ENCODE peak calls at places on chromosomes 2 and 18, in seven cellular contexts. One of them, this sample, is unnamed.

GRCh38 chr2:161246301-161246700 is 61.9 kb upstream of the PSMD14 start:
- DNase-seq in GM12878: no peak
- DNase-seq in HepG2: no peak
- DNase-seq in H1: no peak
- DNase-seq in K562: no peak
- DNase-seq in HCT116: no peak
- DNase-seq in SK-N-SH: no peak
- DNase-seq in this sample: no peak

GRCh38 chr2:241191101-241191500 is 2.6 kb downstream of the ANO7 start:
- DNase-seq in H1: no peak
- DNase-seq in HepG2: no peak
- DNase-seq in HCT116: no peak
- DNase-seq in GM12878: no peak
- DNase-seq in SK-N-SH: no peak
- DNase-seq in K562: peak; percentile 30
- DNase-seq in this sample: no peak

GRCh38 chr2:145755019-145755837 is 1235.3 kb upstream of the ZEB2 start:
- DNase-seq in H1: no peak
- DNase-seq in HepG2: peak; percentile 95
- DNase-seq in K562: no peak
- DNase-seq in HCT116: no peak
- DNase-seq in SK-N-SH: no peak
- DNase-seq in GM12878: no peak
- DNase-seq in this sample: no peak

GRCh38 chr2:124570872-124571271 is 545.8 kb downstream of the CNTNAP5 start:
- DNase-seq in GM12878: no peak
- DNase-seq in K562: no peak
- DNase-seq in HepG2: peak; percentile 92
- DNase-seq in HCT116: no peak
- DNase-seq in SK-N-SH: no peak
- DNase-seq in H1: no peak
- DNase-seq in this sample: no peak

GRCh38 chr2:64491426-64491825 is 32.7 kb upstream of the AFTPH start:
- DNase-seq in HCT116: no peak
- DNase-seq in GM12878: no peak
- DNase-seq in K562: no peak
- DNase-seq in SK-N-SH: no peak
- DNase-seq in H1: peak; percentile 35
- DNase-seq in HepG2: no peak
- DNase-seq in this sample: no peak

GRCh38 chr18:43893001-43893637 is 615.8 kb upstream of the SYT4 start:
- DNase-seq in GM12878: no peak
- DNase-seq in HepG2: no peak
- DNase-seq in K562: no peak
- DNase-seq in HCT116: no peak
- DNase-seq in H1: no peak
- DNase-seq in SK-N-SH: no peak
- DNase-seq in this sample: no peak

GRCh38 chr2:152228215-152228614 is 52.7 kb upstream of the STAM2 start:
- DNase-seq in HepG2: no peak
- DNase-seq in HCT116: no peak
- DNase-seq in K562: no peak
- DNase-seq in GM12878: no peak
- DNase-seq in SK-N-SH: no peak
- DNase-seq in H1: no peak
- DNase-seq in this sample: no peak

GRCh38 chr2:121565389-121566250 is 34.9 kb downstream of the RNU4ATAC start:
- DNase-seq in GM12878: no peak
- DNase-seq in HepG2: no peak
- DNase-seq in K562: no peak
- DNase-seq in H1: no peak
- DNase-seq in SK-N-SH: peak; percentile 20
- DNase-seq in HCT116: no peak
- DNase-seq in this sample: no peak

GRCh38 chr2:112674229-112674628 is 28.5 kb downstream of the SLC20A1 start:
- DNase-seq in HCT116: no peak
- DNase-seq in GM12878: no peak
- DNase-seq in H1: no peak
- DNase-seq in HepG2: no peak
- DNase-seq in K562: no peak
- DNase-seq in SK-N-SH: no peak
- DNase-seq in this sample: no peak

GRCh38 chr2:98518106-98518505 is 73.4 kb downstream of the INPP4A start:
- DNase-seq in SK-N-SH: peak; percentile 56
- DNase-seq in H1: no peak
- DNase-seq in HCT116: no peak
- DNase-seq in GM12878: no peak
- DNase-seq in K562: peak; percentile 64
- DNase-seq in HepG2: peak; percentile 55
- DNase-seq in this sample: no peak

GRCh38 chr2:113370030-113370429 is 67.5 kb upstream of the ZNG1B start:
- DNase-seq in H1: no peak
- DNase-seq in K562: no peak
- DNase-seq in HCT116: no peak
- DNase-seq in GM12878: no peak
- DNase-seq in HepG2: no peak
- DNase-seq in SK-N-SH: no peak
- DNase-seq in this sample: no peak

GRCh38 chr2:61928816-61929471 is 23.5 kb downstream of the COMMD1 start:
- DNase-seq in GM12878: no peak
- DNase-seq in K562: no peak
- DNase-seq in SK-N-SH: no peak
- DNase-seq in HepG2: peak; percentile 70
- DNase-seq in HCT116: no peak
- DNase-seq in H1: no peak
- DNase-seq in this sample: no peak

GRCh38 chr2:43174368-43175186 is 51.8 kb downstream of the ZFP36L2 start:
- DNase-seq in GM12878: peak; percentile 80
- DNase-seq in HCT116: no peak
- DNase-seq in K562: no peak
- DNase-seq in H1: no peak
- DNase-seq in HepG2: no peak
- DNase-seq in SK-N-SH: no peak
- DNase-seq in this sample: no peak

GRCh38 chr2:191109888-191110287 is 40.9 kb downstream of the STAT4 start:
- DNase-seq in K562: no peak
- DNase-seq in HCT116: no peak
- DNase-seq in GM12878: no peak
- DNase-seq in H1: no peak
- DNase-seq in SK-N-SH: no peak
- DNase-seq in HepG2: no peak
- DNase-seq in this sample: no peak

GRCh38 chr2:127101756-127102463 is 5.0 kb downstream of the BIN1 start:
- DNase-seq in SK-N-SH: peak; percentile 7
- DNase-seq in HCT116: no peak
- DNase-seq in HepG2: no peak
- DNase-seq in H1: no peak
- DNase-seq in GM12878: no peak
- DNase-seq in K562: no peak
- DNase-seq in this sample: no peak

GRCh38 chr2:11710210-11710609 is 36.2 kb upstream of the LPIN1 start:
- DNase-seq in GM12878: no peak
- DNase-seq in HCT116: no peak
- DNase-seq in SK-N-SH: no peak
- DNase-seq in HepG2: no peak
- DNase-seq in K562: no peak
- DNase-seq in H1: no peak
- DNase-seq in this sample: no peak

GRCh38 chr2:101446869-101447268 is 28.0 kb downstream of the RFX8 start:
- DNase-seq in K562: no peak
- DNase-seq in HepG2: no peak
- DNase-seq in SK-N-SH: no peak
- DNase-seq in GM12878: no peak
- DNase-seq in H1: no peak
- DNase-seq in HCT116: no peak
- DNase-seq in this sample: no peak

GRCh38 chr18:7566587-7567486 is at the start of gene PTPRM:
- DNase-seq in HepG2: peak; percentile 47
- DNase-seq in GM12878: no peak
- DNase-seq in SK-N-SH: peak; percentile 92
- DNase-seq in H1: peak; percentile 75
- DNase-seq in K562: peak; percentile 91
- DNase-seq in HCT116: peak; percentile 1
- DNase-seq in this sample: no peak

GRCh38 chr2:241052677-241053360 is 49.3 kb downstream of the MTERF4 start:
- DNase-seq in HCT116: no peak
- DNase-seq in SK-N-SH: no peak
- DNase-seq in HepG2: no peak
- DNase-seq in GM12878: no peak
- DNase-seq in K562: no peak
- DNase-seq in H1: peak; percentile 44
- DNase-seq in this sample: no peak

GRCh38 chr18:76212958-76213357 is 282.1 kb downstream of the ZNF516 start:
- DNase-seq in HCT116: no peak
- DNase-seq in HepG2: no peak
- DNase-seq in SK-N-SH: no peak
- DNase-seq in H1: no peak
- DNase-seq in GM12878: no peak
- DNase-seq in K562: no peak
- DNase-seq in this sample: no peak

GRCh38 chr2:203126971-203127370 is 111.8 kb upstream of the CYP20A1 start:
- DNase-seq in GM12878: no peak
- DNase-seq in H1: no peak
- DNase-seq in HepG2: no peak
- DNase-seq in HCT116: no peak
- DNase-seq in K562: no peak
- DNase-seq in SK-N-SH: no peak
- DNase-seq in this sample: no peak

GRCh38 chr2:41905597-41906324 is 142.1 kb upstream of the PKDCC start:
- DNase-seq in HCT116: no peak
- DNase-seq in SK-N-SH: no peak
- DNase-seq in K562: no peak
- DNase-seq in H1: no peak
- DNase-seq in HepG2: no peak
- DNase-seq in GM12878: no peak
- DNase-seq in this sample: no peak
- TF ChIP-seq YY1 in HCT116: no peak
- TF ChIP-seq YY1 in SK-N-SH: no peak
- TF ChIP-seq YY1 in K562: no peak
- TF ChIP-seq YY1 in H1: no peak
- TF ChIP-seq YY1 in HepG2: no peak
- TF ChIP-seq YY1 in GM12878: no peak
- TF ChIP-seq YY1 in this sample: no peak

GRCh38 chr2:196307775-196308174 is 136.4 kb upstream of the STK17B start:
- DNase-seq in SK-N-SH: no peak
- DNase-seq in HCT116: no peak
- DNase-seq in K562: no peak
- DNase-seq in GM12878: no peak
- DNase-seq in HepG2: no peak
- DNase-seq in H1: no peak
- DNase-seq in this sample: no peak
- H3K4me3 ChIP-seq in SK-N-SH: no peak overlapping the region
- H3K4me3 ChIP-seq in HCT116: no peak overlapping the region
- H3K4me3 ChIP-seq in K562: no peak overlapping the region
- H3K4me3 ChIP-seq in GM12878: no peak overlapping the region
- H3K4me3 ChIP-seq in HepG2: no peak overlapping the region
- H3K4me3 ChIP-seq in H1: no peak overlapping the region
- H3K4me3 ChIP-seq in this sample: no peak overlapping the region

DNA sequence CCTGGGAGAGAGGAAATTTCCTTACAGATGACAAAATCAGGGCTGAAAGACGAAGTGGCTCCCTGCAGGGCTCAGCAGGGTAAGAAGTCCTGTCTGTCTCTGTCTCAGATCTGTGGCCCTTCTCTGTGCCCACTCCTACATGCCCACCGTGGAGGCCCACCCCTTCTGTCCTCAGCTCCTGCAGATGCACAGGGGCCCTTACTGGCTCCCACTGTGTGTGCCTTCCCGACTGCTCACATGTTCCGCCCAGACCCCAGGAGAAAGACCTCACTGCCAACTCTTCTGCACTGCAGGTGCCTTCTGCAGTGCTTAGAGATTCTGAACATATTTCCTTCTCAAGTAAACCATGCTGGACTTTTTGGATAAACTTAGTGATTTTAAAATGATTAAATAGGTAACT is 1.9 kb upstream of the KCNS3 start:
- DNase-seq in H1: no peak
- DNase-seq in GM12878: no peak
- DNase-seq in K562: no peak
- DNase-seq in HepG2: no peak
- DNase-seq in HCT116: no peak
- DNase-seq in SK-N-SH: no peak
- DNase-seq in this sample: no peak
- H3K27me3 ChIP-seq in H1: peaks cover 18% of the 10 kb centered on the region
- H3K27me3 ChIP-seq in GM12878: peaks cover 19% of the 10 kb centered on the region
- H3K27me3 ChIP-seq in K562: peaks cover 45% of the 10 kb centered on the region
- H3K27me3 ChIP-seq in HepG2: peaks cover 64% of the 10 kb centered on the region
- H3K27me3 ChIP-seq in HCT116: peaks cover 13% of the 10 kb centered on the region
- H3K27me3 ChIP-seq in SK-N-SH: peaks cover 70% of the 10 kb centered on the region
- H3K27me3 ChIP-seq in this sample: peaks cover 55% of the 10 kb centered on the region

GRCh38 chr2:136362676-136363390 is 244.9 kb upstream of the CXCR4 start:
- DNase-seq in GM12878: no peak
- DNase-seq in HCT116: no peak
- DNase-seq in H1: no peak
- DNase-seq in SK-N-SH: no peak
- DNase-seq in K562: no peak
- DNase-seq in HepG2: no peak
- DNase-seq in this sample: no peak
- TF ChIP-seq YY1 in GM12878: no peak
- TF ChIP-seq YY1 in HCT116: no peak
- TF ChIP-seq YY1 in H1: no peak
- TF ChIP-seq YY1 in SK-N-SH: no peak
- TF ChIP-seq YY1 in K562: no peak
- TF ChIP-seq YY1 in HepG2: no peak
- TF ChIP-seq YY1 in this sample: no peak

GRCh38 chr2:37653093-37653492 is 18.3 kb downstream of the CDC42EP3 start:
- DNase-seq in GM12878: no peak
- DNase-seq in H1: no peak
- DNase-seq in SK-N-SH: no peak
- DNase-seq in K562: no peak
- DNase-seq in HepG2: no peak
- DNase-seq in HCT116: no peak
- DNase-seq in this sample: no peak
- H3K4me3 ChIP-seq in GM12878: peak overlapping the region; percentile 75
- H3K4me3 ChIP-seq in H1: no peak overlapping the region
- H3K4me3 ChIP-seq in SK-N-SH: no peak overlapping the region
- H3K4me3 ChIP-seq in K562: no peak overlapping the region
- H3K4me3 ChIP-seq in HepG2: no peak overlapping the region
- H3K4me3 ChIP-seq in HCT116: no peak overlapping the region
- H3K4me3 ChIP-seq in this sample: no peak overlapping the region

DNA sequence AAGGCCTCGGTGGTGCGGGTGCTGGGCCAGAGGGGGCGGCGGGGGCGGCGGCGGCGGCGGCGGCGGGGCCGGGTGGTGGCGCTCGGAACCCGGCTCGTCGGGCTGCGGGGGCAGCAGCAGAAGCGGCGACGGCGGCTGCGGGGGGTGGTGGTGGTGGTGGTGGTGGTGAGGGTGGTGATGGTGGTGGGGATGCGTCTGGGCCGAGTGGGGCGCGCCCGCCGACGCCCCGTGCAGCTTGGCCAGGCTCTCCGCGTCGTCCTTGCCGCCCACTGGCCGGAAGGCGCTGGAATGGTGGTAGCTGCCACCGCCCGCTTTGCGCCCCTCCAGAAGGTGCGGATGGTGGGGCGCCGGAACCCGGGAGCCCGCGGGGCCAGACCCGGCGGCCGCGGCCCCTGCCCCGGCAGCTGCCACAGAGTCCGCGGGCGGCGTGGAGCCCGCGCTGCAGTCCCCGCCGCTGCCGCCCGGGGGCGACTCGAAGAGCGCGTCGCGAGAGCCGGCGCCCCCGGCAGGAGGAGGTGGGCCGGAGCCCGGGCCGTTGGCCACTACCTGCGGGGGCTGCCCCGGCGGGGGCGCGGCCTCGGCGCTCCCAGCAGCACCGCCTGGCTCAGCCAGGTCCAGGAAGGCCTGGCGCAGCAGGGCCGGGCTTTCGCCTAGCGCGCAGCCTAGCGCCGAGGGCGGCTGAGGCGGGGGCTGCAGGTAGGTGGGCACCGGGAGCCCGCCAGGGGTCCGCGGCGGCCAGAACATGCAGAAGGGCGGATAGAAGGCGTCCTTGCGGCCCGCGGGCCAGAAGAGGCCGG is 4.2 kb downstream of the SKOR2 start:
- DNase-seq in HCT116: no peak
- DNase-seq in K562: no peak
- DNase-seq in SK-N-SH: peak; percentile 90
- DNase-seq in GM12878: no peak
- DNase-seq in H1: peak; percentile 83
- DNase-seq in HepG2: no peak
- DNase-seq in this sample: no peak
- H3K27me3 ChIP-seq in HCT116: peaks cover 39% of the 10 kb centered on the region
- H3K27me3 ChIP-seq in K562: peaks cover 21% of the 10 kb centered on the region
- H3K27me3 ChIP-seq in SK-N-SH: peaks cover 51% of the 10 kb centered on the region
- H3K27me3 ChIP-seq in GM12878: peaks cover 22% of the 10 kb centered on the region
- H3K27me3 ChIP-seq in H1: peaks cover 47% of the 10 kb centered on the region
- H3K27me3 ChIP-seq in HepG2: peaks cover 14% of the 10 kb centered on the region
- H3K27me3 ChIP-seq in this sample: peaks cover 52% of the 10 kb centered on the region